ENCODE peak calls at places on chromosome 21, in four cellular contexts. W is lower lobe of right lung, D is astrocyte, Z is colonic mucosa. C is an unnamed sample.

GRCh38 chr21:34833465-34833864 is 164.7 kb downstream of the CLIC6 start:
- DNase-seq in Z (no peak), D (no peak), W (no peak), C (no peak)

GRCh38 chr21:34965200-34966174 is 83.6 kb downstream of the RUNX1 start:
- DNase-seq in W (no peak), Z (no peak), D (peak), C (no peak)

GRCh38 chr21:18840239-18840638 is 436.7 kb upstream of the TMPRSS15 start:
- DNase-seq in D (no peak), Z (no peak), W (no peak), C (peak)

GRCh38 chr21:45818276-45818903 is 163.2 kb upstream of the COL6A1 start:
- DNase-seq in W (no peak), Z (no peak), D (peak), C (peak)

GRCh38 chr21:34583926-34584563 is 30.9 kb downstream of the RCAN1 start:
- DNase-seq in Z (no peak), D (no peak), W (no peak), C (no peak)

GRCh38 chr21:45550552-45551210 is 8.4 kb upstream of the SLC19A1 start:
- DNase-seq in W (peak), Z (no peak), D (no peak), C (no peak)

GRCh38 chr21:26659181-26659580 is 86.1 kb upstream of the CYYR1 start:
- DNase-seq in Z (no peak), W (no peak), D (no peak), C (peak)

GRCh38 chr21:40841524-40842196 is 5.3 kb downstream of the DSCAM start:
- DNase-seq in Z (no peak), D (peak), W (peak), C (peak)

GRCh38 chr21:37757631-37758376 is 158.5 kb downstream of the KCNJ6 start:
- DNase-seq in Z (no peak), D (no peak), W (no peak), C (no peak)

GRCh38 chr21:20994790-20995189 is 3.4 kb upstream of the NCAM2 start:
- DNase-seq in W (no peak), Z (no peak), D (no peak), C (no peak)

GRCh38 chr21:28419110-28419509 is 573.6 kb downstream of the LTN1 start:
- DNase-seq in W (no peak), D (peak), Z (no peak), C (no peak)

GRCh38 chr21:31290765-31291164 is 53.3 kb downstream of the TIAM1 start:
- DNase-seq in D (no peak), Z (no peak), W (no peak), C (no peak)

GRCh38 chr21:30408782-30409494 is 13.1 kb downstream of the KRTAP13-1 start:
- DNase-seq in D (peak), Z (peak), W (peak), C (peak)

DNA sequence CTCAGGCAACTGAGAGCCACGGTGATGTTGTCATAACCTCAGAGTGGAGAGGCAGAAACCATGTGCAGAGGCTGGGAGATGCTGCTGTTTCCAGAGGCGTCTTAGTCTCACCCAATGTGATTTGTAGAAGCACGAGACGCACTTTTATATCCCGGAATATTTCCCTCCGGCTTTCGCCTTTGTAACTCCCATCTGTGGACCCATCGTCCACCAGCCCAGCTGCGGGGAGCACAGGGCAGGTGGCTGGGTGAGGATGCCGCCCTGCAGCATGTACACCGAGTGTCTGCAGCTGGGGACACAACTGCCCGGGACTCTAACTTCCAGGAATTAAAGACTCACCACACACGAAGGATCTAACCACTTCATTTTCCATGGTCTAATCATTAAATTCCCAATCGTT is 43.5 kb downstream of the UBASH3A start:
- DNase-seq in D (no peak), W (no peak), Z (no peak), C (no peak)
- H3K27ac ChIP-seq in D (no peak), W (no peak), Z (no peak), C (no peak)

GRCh38 chr21:39676054-39676771 is 63.5 kb downstream of the B3GALT5 start:
- DNase-seq in W (no peak), Z (no peak), D (peak), C (peak)
- TF ChIP-seq CTCF in W (no peak), Z (no peak), D (no peak), C (no peak)

GRCh38 chr21:14581902-14582457 is 35.9 kb upstream of the SAMSN1 start:
- DNase-seq in Z (no peak), D (no peak), W (no peak), C (no peak)
- H3K27ac ChIP-seq in Z (no peak), D (no peak), W (no peak), C (no peak)

DNA sequence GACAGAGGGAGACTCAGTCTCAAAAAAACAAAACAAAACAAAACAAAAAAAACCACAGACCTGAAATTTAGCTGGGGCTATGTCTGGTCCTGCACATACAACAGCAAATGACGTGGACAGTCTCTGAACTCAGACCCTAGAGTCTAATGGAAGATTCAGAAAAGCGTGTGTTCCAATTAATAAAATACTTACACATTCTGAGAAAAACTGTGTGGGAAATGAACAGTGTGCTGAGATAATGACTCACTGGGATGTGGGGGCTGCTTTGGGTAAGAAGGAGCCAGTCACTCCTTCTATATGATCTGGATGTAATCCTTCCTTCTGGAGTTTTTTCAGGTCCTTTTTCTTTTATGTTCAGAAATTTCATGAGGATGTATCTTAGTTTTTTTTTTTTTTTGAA is 29.4 kb downstream of the CLDN14 start:
- DNase-seq in W (no peak), D (peak), Z (no peak), C (no peak)
- TF ChIP-seq CTCF in W (no peak), D (no peak), Z (no peak), C (no peak)

GRCh38 chr21:32427958-32428623 is 15.6 kb downstream of the EVA1C start:
- DNase-seq in D (no peak), Z (no peak), W (no peak), C (no peak)
- H3K27ac ChIP-seq in D (peak), Z (no peak), W (peak), C (no peak)

DNA sequence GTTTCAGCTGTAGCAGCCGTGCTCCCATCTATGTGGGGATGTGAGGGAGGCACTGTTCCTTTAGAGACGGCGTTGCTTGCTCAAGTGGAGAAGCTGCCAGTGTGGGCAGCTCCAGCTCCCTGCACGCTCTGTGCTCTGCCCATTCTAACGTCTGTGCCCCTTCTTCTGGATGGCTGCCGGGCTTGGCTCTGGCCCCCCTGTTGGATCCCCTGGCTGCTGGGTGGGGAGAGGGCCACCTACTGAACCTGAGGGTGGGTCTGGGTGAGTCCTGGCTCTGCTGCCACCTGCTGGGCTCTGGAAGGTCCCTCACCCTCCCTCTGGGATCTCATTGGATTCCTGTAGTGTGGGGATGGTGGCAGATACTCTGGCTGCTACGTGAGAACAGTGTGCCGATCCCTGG is 5.0 kb downstream of the PFKL start:
- DNase-seq in D (peak), Z (peak), W (no peak), C (no peak)
- TF ChIP-seq CTCF in D (peak), Z (peak), W (peak), C (peak)

C was measured in foreskin keratinocyte.